ENCODE peak calls at places on chromosomes 3 and 15, in eight cellular contexts. I is left ventricle myocardium inferior; B is aorta; Z is CD4-positive, CD25-positive, alpha-beta regulatory T cell; L is spleen; W is AG04449; E is body of pancreas; D is pancreas. K is an unnamed sample.

GRCh38 chr3:64157150-64158035 is 67.9 kb downstream of the PRICKLE2 start:
- DNase-seq in I (no peak), B (no peak), Z (no peak), L (no peak), W (no peak), E (no peak), D (no peak), K (no peak)

GRCh38 chr15:29589975-29590374 is 232.3 kb downstream of the TJP1 start:
- DNase-seq in I (no peak), B (no peak), Z (no peak), L (no peak), W (no peak), E (no peak), D (no peak), K (no peak)

GRCh38 chr3:48595526-48596121 is 495 bp upstream of the COL7A1 start:
- DNase-seq in I (no peak), B (peak), Z (no peak), L (no peak), W (no peak), E (peak), D (peak), K (peak)

GRCh38 chr15:92574566-92574965 is 81.0 kb downstream of the FAM174B start:
- DNase-seq in I (no peak), B (no peak), Z (no peak), L (no peak), W (no peak), E (no peak), D (no peak), K (no peak)

GRCh38 chr15:77577350-77577749 is 55.4 kb downstream of the LINGO1 start:
- DNase-seq in I (no peak), B (no peak), Z (no peak), L (no peak), W (no peak), E (no peak), D (no peak), K (no peak)

GRCh38 chr3:11238057-11238456 is 34.1 kb upstream of the ATG7 start:
- DNase-seq in I (no peak), B (no peak), Z (no peak), L (no peak), W (peak), E (no peak), D (no peak), K (peak)

GRCh38 chr15:100877551-100877950 is 2.1 kb upstream of the ALDH1A3 start:
- DNase-seq in I (no peak), B (no peak), Z (no peak), L (no peak), W (no peak), E (no peak), D (no peak), K (no peak)

GRCh38 chr3:162022931-162023330 is 526.3 kb downstream of the OTOL1 start:
- DNase-seq in I (no peak), B (no peak), Z (no peak), L (no peak), W (no peak), E (no peak), D (no peak), K (no peak)

GRCh38 chr3:191492601-191493000 is 31.6 kb downstream of the PYDC2 start:
- DNase-seq in I (no peak), B (no peak), Z (no peak), L (no peak), W (no peak), E (no peak), D (no peak), K (peak)

GRCh38 chr15:29674661-29675533 is 147.4 kb downstream of the TJP1 start:
- DNase-seq in I (peak), B (peak), Z (no peak), L (peak), W (no peak), E (peak), D (peak), K (peak)

GRCh38 chr3:134060561-134061385 is 31.0 kb upstream of the SLCO2A1 start:
- DNase-seq in I (no peak), B (peak), Z (no peak), L (peak), W (no peak), E (no peak), D (no peak), K (no peak)

GRCh38 chr15:66884661-66885237 is 180.7 kb upstream of the SMAD3 start:
- DNase-seq in I (no peak), B (no peak), Z (no peak), L (no peak), W (no peak), E (no peak), D (no peak), K (no peak)

GRCh38 chr3:44326035-44326434 is 12.5 kb upstream of the TCAIM start:
- DNase-seq in I (no peak), B (no peak), Z (no peak), L (no peak), W (no peak), E (no peak), D (no peak), K (peak)

GRCh38 chr15:61824291-61824690 is 236.0 kb downstream of the VPS13C start:
- DNase-seq in I (no peak), B (no peak), Z (no peak), L (no peak), W (no peak), E (no peak), D (no peak), K (no peak)

GRCh38 chr3:31077021-31077601 is 182.7 kb upstream of the GADL1 start:
- DNase-seq in I (no peak), B (no peak), Z (no peak), L (no peak), W (peak), E (no peak), D (no peak), K (peak)

GRCh38 chr15:26772588-26773484 is at the start of gene GABRB3:
- DNase-seq in I (peak), B (peak), Z (no peak), L (no peak), W (no peak), E (peak), D (peak), K (no peak)

GRCh38 chr3:46692566-46692983 is 904 bp downstream of the ALS2CL start:
- DNase-seq in I (no peak), B (no peak), Z (no peak), L (no peak), W (no peak), E (peak), D (peak), K (no peak)
- H3K4me3 ChIP-seq in I (peak), B (peak), Z (peak), L (peak), W (peak), E (no peak), D (peak), K (no peak)

GRCh38 chr3:194206375-194206774 is 70.4 kb downstream of the HES1 start:
- DNase-seq in I (peak), B (no peak), Z (no peak), L (no peak), W (no peak), E (peak), D (peak), K (peak)
- H3K4me3 ChIP-seq in I (no peak), B (no peak), Z (no peak), L (no peak), W (no peak), E (no peak), D (no peak), K (no peak)

GRCh38 chr15:40106203-40107161 is 2.2 kb downstream of the BMF start:
- DNase-seq in I (peak), B (no peak), Z (no peak), L (peak), W (no peak), E (peak), D (peak), K (peak)
- H3K4me3 ChIP-seq in I (peak), B (no peak), Z (peak), L (no peak), W (no peak), E (no peak), D (peak), K (no peak)

GRCh38 chr15:72288796-72289596 is 16.6 kb upstream of the PARP6 start:
- DNase-seq in I (no peak), B (no peak), Z (no peak), L (no peak), W (no peak), E (no peak), D (no peak), K (no peak)

GRCh38 chr15:72285402-72285801 is 13.0 kb upstream of the PARP6 start:
- DNase-seq in I (no peak), B (no peak), Z (no peak), L (no peak), W (no peak), E (no peak), D (no peak), K (no peak)

GRCh38 chr15:72285927-72286516 is 13.7 kb upstream of the PARP6 start:
- DNase-seq in I (peak), B (peak), Z (peak), L (no peak), W (no peak), E (peak), D (peak), K (peak)

GRCh38 chr15:72289597-72290325 is 17.4 kb upstream of the PARP6 start:
- DNase-seq in I (no peak), B (no peak), Z (no peak), L (no peak), W (no peak), E (no peak), D (no peak), K (no peak)

DNA sequence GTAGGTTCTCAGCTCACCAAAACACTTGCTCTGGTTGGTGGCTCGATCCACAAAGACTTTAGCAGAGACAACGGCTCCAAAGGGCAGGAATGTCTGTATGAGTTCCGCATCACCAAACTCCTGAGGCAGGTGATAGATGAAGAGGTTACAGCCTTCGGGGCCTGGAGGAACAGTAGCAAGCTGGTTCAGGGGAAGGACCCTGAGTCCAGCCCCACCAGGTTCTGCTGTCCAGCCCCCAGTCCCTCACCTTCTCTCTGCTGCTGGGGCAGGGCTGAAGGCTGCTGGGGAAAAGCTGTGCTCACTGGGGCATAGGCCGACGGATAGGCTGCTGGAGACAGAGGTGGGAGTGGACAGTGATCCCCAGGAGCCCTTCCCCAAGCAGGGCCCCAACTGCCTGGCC is 15.9 kb upstream of the PARP6 start:
- DNase-seq in I (no peak), B (no peak), Z (no peak), L (no peak), W (no peak), E (no peak), D (no peak), K (no peak)
- H3K4me3 ChIP-seq in I (no peak), B (no peak), Z (no peak), L (no peak), W (no peak), E (no peak), D (no peak), K (no peak)

GRCh38 chr3:4710191-4710590 is 217.0 kb downstream of the ITPR1 start:
- DNase-seq in I (no peak), B (no peak), Z (no peak), L (no peak), W (no peak), E (no peak), D (no peak), K (no peak)
- H3K4me3 ChIP-seq in I (no peak), B (no peak), Z (no peak), L (no peak), W (no peak), E (no peak), D (no peak), K (no peak)

K was measured in astrocyte of the spinal cord.